ENCODE peak calls at places on chromosomes 16 and 17, in six cellular contexts. One of them, this sample, is unnamed.

GRCh38 chr17:5583426-5584382 is 605 bp downstream of the NLRP1 start:
- DNase-seq in transverse colon: no peak
- DNase-seq in H1: no peak
- DNase-seq in prostate gland: no peak
- DNase-seq in HepG2: no peak
- DNase-seq in suprapubic skin: no peak
- DNase-seq in this sample: no peak

GRCh38 chr16:80527297-80527696 is 13.5 kb upstream of the DYNLRB2 start:
- DNase-seq in prostate gland: no peak
- DNase-seq in suprapubic skin: no peak
- DNase-seq in HepG2: peak; percentile 15
- DNase-seq in transverse colon: peak; percentile 12
- DNase-seq in H1: no peak
- DNase-seq in this sample: no peak

GRCh38 chr17:62064791-62065563 is at the start of gene MED13:
- DNase-seq in suprapubic skin: peak; percentile 83
- DNase-seq in HepG2: peak; percentile 32
- DNase-seq in transverse colon: peak; percentile 71
- DNase-seq in H1: no peak
- DNase-seq in prostate gland: peak; percentile 61
- DNase-seq in this sample: peak; percentile 79

GRCh38 chr16:1078579-1079021 is 6.1 kb downstream of the SSTR5 start:
- DNase-seq in transverse colon: peak; percentile 72
- DNase-seq in HepG2: peak; percentile 91
- DNase-seq in prostate gland: peak; percentile 91
- DNase-seq in suprapubic skin: no peak
- DNase-seq in H1: no peak
- DNase-seq in this sample: peak; percentile 84

GRCh38 chr17:79354173-79354820 is 256.6 kb downstream of the RBFOX3 start:
- DNase-seq in HepG2: no peak
- DNase-seq in prostate gland: no peak
- DNase-seq in transverse colon: no peak
- DNase-seq in H1: no peak
- DNase-seq in suprapubic skin: no peak
- DNase-seq in this sample: no peak

GRCh38 chr17:57369509-57369945 is 113.2 kb downstream of the MSI2 start:
- DNase-seq in transverse colon: no peak
- DNase-seq in HepG2: peak; percentile 15
- DNase-seq in prostate gland: no peak
- DNase-seq in suprapubic skin: no peak
- DNase-seq in H1: no peak
- DNase-seq in this sample: no peak

GRCh38 chr17:2064147-2064489 is 9.2 kb downstream of the HIC1 start:
- DNase-seq in transverse colon: no peak
- DNase-seq in H1: no peak
- DNase-seq in suprapubic skin: no peak
- DNase-seq in prostate gland: no peak
- DNase-seq in HepG2: no peak
- DNase-seq in this sample: no peak

GRCh38 chr17:57751348-57751970 is 6.4 kb upstream of the CCDC182 start:
- DNase-seq in HepG2: peak; percentile 56
- DNase-seq in prostate gland: no peak
- DNase-seq in suprapubic skin: no peak
- DNase-seq in H1: no peak
- DNase-seq in transverse colon: no peak
- DNase-seq in this sample: no peak

GRCh38 chr16:11104168-11105037 is 151.6 kb downstream of the SOCS1 start:
- DNase-seq in transverse colon: no peak
- DNase-seq in prostate gland: no peak
- DNase-seq in suprapubic skin: no peak
- DNase-seq in HepG2: no peak
- DNase-seq in H1: no peak
- DNase-seq in this sample: no peak

GRCh38 chr17:48175692-48176450 is 68.3 kb downstream of the SNX11 start:
- DNase-seq in suprapubic skin: no peak
- DNase-seq in HepG2: no peak
- DNase-seq in prostate gland: no peak
- DNase-seq in H1: no peak
- DNase-seq in transverse colon: no peak
- DNase-seq in this sample: no peak

GRCh38 chr16:48916566-48916965 is 306.6 kb upstream of the N4BP1 start:
- DNase-seq in suprapubic skin: no peak
- DNase-seq in HepG2: no peak
- DNase-seq in prostate gland: no peak
- DNase-seq in H1: no peak
- DNase-seq in transverse colon: no peak
- DNase-seq in this sample: no peak

GRCh38 chr17:59786213-59786535 is 78.7 kb downstream of the VMP1 start:
- DNase-seq in HepG2: no peak
- DNase-seq in prostate gland: no peak
- DNase-seq in transverse colon: no peak
- DNase-seq in suprapubic skin: no peak
- DNase-seq in H1: no peak
- DNase-seq in this sample: no peak

GRCh38 chr16:89117239-89117974 is 23.8 kb downstream of the ACSF3 start:
- DNase-seq in HepG2: no peak
- DNase-seq in prostate gland: no peak
- DNase-seq in H1: no peak
- DNase-seq in suprapubic skin: no peak
- DNase-seq in transverse colon: peak; percentile 5
- DNase-seq in this sample: no peak

GRCh38 chr17:81927145-81927652 is 336 bp downstream of the MAFG start:
- DNase-seq in HepG2: no peak
- DNase-seq in transverse colon: no peak
- DNase-seq in prostate gland: no peak
- DNase-seq in H1: no peak
- DNase-seq in suprapubic skin: no peak
- DNase-seq in this sample: no peak

GRCh38 chr17:81924557-81925532 is 2.7 kb downstream of the MAFG start:
- DNase-seq in transverse colon: no peak
- DNase-seq in H1: no peak
- DNase-seq in suprapubic skin: no peak
- DNase-seq in HepG2: peak; percentile 56
- DNase-seq in prostate gland: no peak
- DNase-seq in this sample: no peak

GRCh38 chr17:81926451-81927144 is 937 bp downstream of the MAFG start:
- DNase-seq in suprapubic skin: no peak
- DNase-seq in transverse colon: peak; percentile 90
- DNase-seq in H1: no peak
- DNase-seq in prostate gland: peak; percentile 51
- DNase-seq in HepG2: peak; percentile 96
- DNase-seq in this sample: peak; percentile 90

GRCh38 chr17:81927653-81928496 is at the start of gene MAFG:
- DNase-seq in H1: peak; percentile 70
- DNase-seq in prostate gland: peak; percentile 90
- DNase-seq in transverse colon: peak; percentile 91
- DNase-seq in HepG2: peak; percentile 94
- DNase-seq in suprapubic skin: peak; percentile 96
- DNase-seq in this sample: peak; percentile 92

GRCh38 chr17:81925860-81926450 is 1.6 kb downstream of the MAFG start:
- DNase-seq in prostate gland: no peak
- DNase-seq in HepG2: no peak
- DNase-seq in H1: no peak
- DNase-seq in suprapubic skin: no peak
- DNase-seq in transverse colon: no peak
- DNase-seq in this sample: peak; percentile 20
- TF ChIP-seq POLR2AphosphoS5 in prostate gland: no peak
- TF ChIP-seq POLR2AphosphoS5 in HepG2: no peak
- TF ChIP-seq POLR2AphosphoS5 in H1: no peak
- TF ChIP-seq POLR2AphosphoS5 in suprapubic skin: no peak
- TF ChIP-seq POLR2AphosphoS5 in transverse colon: no peak
- TF ChIP-seq POLR2AphosphoS5 in this sample: no peak

GRCh38 chr16:27287887-27288286 is 19.3 kb upstream of the NSMCE1 start:
- DNase-seq in prostate gland: no peak
- DNase-seq in transverse colon: no peak
- DNase-seq in HepG2: no peak
- DNase-seq in H1: no peak
- DNase-seq in suprapubic skin: no peak
- DNase-seq in this sample: peak; percentile 50
- H3K4me1 ChIP-seq in prostate gland: no peaks in the 10 kb centered on the region
- H3K4me1 ChIP-seq in transverse colon: no peaks in the 10 kb centered on the region
- H3K4me1 ChIP-seq in HepG2: peaks cover 40% of the 10 kb centered on the region
- H3K4me1 ChIP-seq in H1: no peaks in the 10 kb centered on the region
- H3K4me1 ChIP-seq in suprapubic skin: peaks cover 13% of the 10 kb centered on the region
- H3K4me1 ChIP-seq in this sample: no peaks in the 10 kb centered on the region

DNA sequence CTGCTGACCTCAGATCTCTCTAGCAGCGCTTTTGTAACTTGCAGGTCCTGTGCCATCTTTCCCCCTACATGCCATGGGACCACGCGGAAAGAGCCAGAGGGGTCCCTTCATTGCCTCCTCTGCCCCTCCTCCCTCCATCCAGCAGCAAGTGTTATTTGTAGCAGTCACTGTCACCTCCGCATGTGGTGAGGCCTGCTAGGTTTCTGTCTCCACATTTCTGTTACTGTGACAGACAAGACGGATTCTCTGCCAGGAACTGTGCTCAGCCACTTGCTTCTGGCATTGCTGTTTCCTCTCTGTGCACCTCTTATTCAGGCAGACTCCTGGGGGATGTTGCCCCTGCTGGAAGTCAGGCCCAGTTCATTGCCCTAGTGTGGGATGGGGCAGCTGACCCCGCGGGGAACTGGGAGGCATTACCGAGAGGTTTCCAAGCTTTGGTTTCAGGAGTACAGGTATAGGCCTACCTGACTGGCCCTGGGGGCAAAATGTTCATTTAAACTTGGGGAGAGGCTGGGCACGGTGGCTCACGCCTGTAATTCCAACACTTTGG is 61.2 kb downstream of the RAB11FIP4 start:
- DNase-seq in H1: no peak
- DNase-seq in suprapubic skin: no peak
- DNase-seq in HepG2: no peak
- DNase-seq in prostate gland: no peak
- DNase-seq in transverse colon: no peak
- DNase-seq in this sample: no peak
- TF ChIP-seq POLR2AphosphoS5 in H1: no peak
- TF ChIP-seq POLR2AphosphoS5 in suprapubic skin: no peak
- TF ChIP-seq POLR2AphosphoS5 in HepG2: no peak
- TF ChIP-seq POLR2AphosphoS5 in prostate gland: no peak
- TF ChIP-seq POLR2AphosphoS5 in transverse colon: no peak
- TF ChIP-seq POLR2AphosphoS5 in this sample: no peak

GRCh38 chr17:3590768-3591167 is 18.4 kb downstream of the TRPV1 start:
- DNase-seq in HepG2: no peak
- DNase-seq in prostate gland: no peak
- DNase-seq in H1: no peak
- DNase-seq in transverse colon: no peak
- DNase-seq in suprapubic skin: no peak
- DNase-seq in this sample: peak; percentile 64
- H3K4me1 ChIP-seq in HepG2: no peaks in the 10 kb centered on the region
- H3K4me1 ChIP-seq in prostate gland: no peaks in the 10 kb centered on the region
- H3K4me1 ChIP-seq in H1: no peaks in the 10 kb centered on the region
- H3K4me1 ChIP-seq in transverse colon: no peaks in the 10 kb centered on the region
- H3K4me1 ChIP-seq in suprapubic skin: no peaks in the 10 kb centered on the region
- H3K4me1 ChIP-seq in this sample: no peaks in the 10 kb centered on the region

GRCh38 chr16:16151315-16151714 is 72.0 kb downstream of the ABCC6 start:
- DNase-seq in H1: no peak
- DNase-seq in HepG2: no peak
- DNase-seq in suprapubic skin: no peak
- DNase-seq in transverse colon: no peak
- DNase-seq in prostate gland: no peak
- DNase-seq in this sample: no peak

GRCh38 chr16:16149710-16150116 is 73.6 kb downstream of the ABCC6 start:
- DNase-seq in H1: no peak
- DNase-seq in prostate gland: no peak
- DNase-seq in transverse colon: no peak
- DNase-seq in suprapubic skin: no peak
- DNase-seq in HepG2: peak; percentile 76
- DNase-seq in this sample: no peak

GRCh38 chr16:16148755-16149154 is 74.5 kb downstream of the ABCC6 start:
- DNase-seq in suprapubic skin: no peak
- DNase-seq in H1: no peak
- DNase-seq in HepG2: no peak
- DNase-seq in prostate gland: no peak
- DNase-seq in transverse colon: no peak
- DNase-seq in this sample: no peak

GRCh38 chr16:16150878-16151152 is 72.5 kb downstream of the ABCC6 start:
- DNase-seq in H1: no peak
- DNase-seq in HepG2: no peak
- DNase-seq in suprapubic skin: no peak
- DNase-seq in prostate gland: no peak
- DNase-seq in transverse colon: no peak
- DNase-seq in this sample: no peak

DNA sequence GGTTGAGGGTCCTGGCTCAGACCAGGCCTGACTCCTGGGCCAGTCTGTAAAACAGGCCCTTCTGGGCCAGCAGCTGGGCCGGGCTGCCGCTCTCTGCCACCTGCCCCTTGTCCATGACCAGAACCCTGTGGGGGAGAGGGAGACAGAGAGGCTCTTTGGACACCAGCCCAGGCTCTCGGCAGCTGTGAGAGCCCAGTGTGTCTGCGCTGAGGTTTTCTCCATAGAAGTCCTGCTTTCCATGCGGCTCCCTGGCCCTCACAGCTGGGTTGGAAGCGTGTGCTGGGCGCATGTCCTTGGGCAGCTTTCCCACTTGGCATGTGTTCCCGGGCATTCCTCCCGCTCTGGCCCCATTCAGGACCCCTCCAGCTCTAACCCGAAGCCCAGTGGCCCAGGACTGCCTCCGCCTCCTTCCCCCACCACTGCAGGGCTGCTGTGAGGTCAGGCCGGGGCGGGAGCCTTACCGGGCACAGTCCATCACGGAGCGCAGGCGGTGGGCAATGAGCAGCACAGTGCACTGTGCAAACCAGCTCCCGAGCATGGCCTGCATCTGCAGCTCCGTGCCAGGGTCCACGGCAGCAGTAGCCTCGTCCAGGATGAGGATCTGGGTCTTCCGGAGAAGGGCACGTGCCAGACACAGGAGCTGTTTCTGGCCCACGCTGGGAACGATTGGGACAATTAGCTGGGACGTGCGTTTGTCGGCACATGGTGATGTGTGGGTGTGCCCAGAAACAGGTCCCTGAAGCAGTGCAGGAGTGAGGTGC is 73.0 kb downstream of the ABCC6 start:
- DNase-seq in prostate gland: peak; percentile 18
- DNase-seq in H1: no peak
- DNase-seq in transverse colon: peak; percentile 48
- DNase-seq in suprapubic skin: no peak
- DNase-seq in HepG2: no peak
- DNase-seq in this sample: no peak
- TF ChIP-seq POLR2AphosphoS5 in prostate gland: peak; percentile 55
- TF ChIP-seq POLR2AphosphoS5 in H1: no peak
- TF ChIP-seq POLR2AphosphoS5 in transverse colon: peak; percentile 4
- TF ChIP-seq POLR2AphosphoS5 in suprapubic skin: no peak
- TF ChIP-seq POLR2AphosphoS5 in HepG2: no peak
- TF ChIP-seq POLR2AphosphoS5 in this sample: no peak

This sample was measured in upper lobe of left lung.